ENCODE peak calls at places on chromosomes 4 and X, in ten cellular contexts. L is iris pigment epithelial cell; N is C1 segment of cervical spinal cord; I is activated T-cell treated with anti-CD3 and anti-CD28 coated beads for 1 hour; C is stimulated activated naive B cell treated with anti-CD40 and anti-IgM and Interleukin-4, amounts not matched to agents 10 μg/mL and 1 μg/mL and 100 μg/mL, for 72 hours; D is HL-60; W is left lung; G is Karpas-422; R is cardiac muscle cell; B is COLO829. S is an unnamed sample.

GRCh38 chr4:101259876-101260275 is 87.5 kb downstream of the PPP3CA start:
- DNase-seq in L (no peak), N (no peak), I (no peak), C (no peak), D (no peak), W (no peak), G (no peak), R (no peak), B (no peak), S (no peak)

GRCh38 chr4:158322119-158322518 is 111.8 kb downstream of the TMEM144 start:
- DNase-seq in L (no peak), N (no peak), I (no peak), C (no peak), D (no peak), W (no peak), G (no peak), R (no peak), B (no peak), S (no peak)

GRCh38 chr4:88054909-88055308 is 47.5 kb downstream of the PKD2 start:
- DNase-seq in L (peak; percentile 66), N (no peak), I (no peak), C (no peak), D (no peak), W (no peak), G (peak; percentile 72), R (peak; percentile 46), B (peak; percentile 22), S (no peak)

GRCh38 chr4:83011779-83012630 is 1.4 kb upstream of the LIN54 start:
- DNase-seq in L (no peak), N (no peak), I (peak; percentile 4), C (peak; percentile 29), D (no peak), W (peak; percentile 53), G (peak; percentile 51), R (peak; percentile 59), B (peak; percentile 13), S (peak; percentile 10)

GRCh38 chrX:53082773-53083616 is 828 bp downstream of the TSPYL2 start:
- DNase-seq in L (no peak), N (no peak), I (no peak), C (no peak), D (no peak), W (no peak), G (no peak), R (no peak), B (no peak), S (no peak)

GRCh38 chr4:48602222-48602621 is 112.2 kb downstream of the ZAR1 start:
- DNase-seq in L (peak; percentile 80), N (no peak), I (no peak), C (no peak), D (no peak), W (no peak), G (no peak), R (no peak), B (no peak), S (no peak)

GRCh38 chrX:75276666-75277065 is 2.8 kb downstream of the UPRT start:
- DNase-seq in L (no peak), N (no peak), I (no peak), C (no peak), D (no peak), W (no peak), G (no peak), R (no peak), B (no peak), S (no peak)

GRCh38 chr4:6471303-6472007 is 959 bp downstream of the PPP2R2C start:
- DNase-seq in L (no peak), N (no peak), I (no peak), C (no peak), D (no peak), W (no peak), G (no peak), R (no peak), B (no peak), S (no peak)

GRCh38 chr4:184203300-184203699 is 14.4 kb downstream of the ENPP6 start:
- DNase-seq in L (no peak), N (no peak), I (no peak), C (no peak), D (no peak), W (no peak), G (no peak), R (no peak), B (no peak), S (no peak)

GRCh38 chrX:153061732-153062131 is 5.5 kb downstream of the PNMA3 start:
- DNase-seq in L (peak; percentile 55), N (no peak), I (no peak), C (no peak), D (no peak), W (no peak), G (no peak), R (no peak), B (peak; percentile 19), S (no peak)

GRCh38 chr4:153322791-153323190 is 21.7 kb upstream of the MND1 start:
- DNase-seq in L (no peak), N (no peak), I (no peak), C (no peak), D (no peak), W (no peak), G (no peak), R (no peak), B (no peak), S (no peak)

GRCh38 chrX:40100141-40100536 is 2.4 kb upstream of the BCOR start:
- DNase-seq in L (peak; percentile 50), N (no peak), I (no peak), C (no peak), D (no peak), W (no peak), G (peak; percentile 78), R (no peak), B (no peak), S (no peak)

GRCh38 chr4:23828779-23829178 is 61.1 kb downstream of the PPARGC1A start:
- DNase-seq in L (no peak), N (no peak), I (no peak), C (no peak), D (no peak), W (no peak), G (no peak), R (no peak), B (no peak), S (no peak)

GRCh38 chrX:77597090-77597489 is 149.9 kb downstream of the FGF16 start:
- DNase-seq in L (peak; percentile 42), N (no peak), I (no peak), C (no peak), D (no peak), W (no peak), G (no peak), R (peak; percentile 2), B (peak; percentile 21), S (no peak)

GRCh38 chrX:34404386-34405070 is 252.6 kb downstream of the TMEM47 start:
- DNase-seq in L (no peak), N (no peak), I (no peak), C (no peak), D (no peak), W (no peak), G (no peak), R (no peak), B (no peak), S (no peak)

GRCh38 chr4:170004656-170005250 is 21.4 kb downstream of the MFAP3L start:
- DNase-seq in L (peak; percentile 2), N (no peak), I (no peak), C (no peak), D (no peak), W (no peak), G (no peak), R (no peak), B (peak; percentile 88), S (no peak)

GRCh38 chr4:9771069-9771468 is 10.4 kb upstream of the DRD5 start:
- DNase-seq in L (no peak), N (no peak), I (no peak), C (no peak), D (peak; percentile 2), W (no peak), G (no peak), R (no peak), B (no peak), S (no peak)

GRCh38 chrX:150269613-150270254 is 93.4 kb upstream of the MAMLD1 start:
- DNase-seq in L (no peak), N (no peak), I (no peak), C (no peak), D (no peak), W (no peak), G (no peak), R (no peak), B (no peak), S (no peak)

GRCh38 chrX:45191383-45191782 is 9.3 kb downstream of the DIPK2B start:
- DNase-seq in L (no peak), N (no peak), I (no peak), C (no peak), D (no peak), W (no peak), G (no peak), R (no peak), B (no peak), S (no peak)

GRCh38 chr4:184688447-184688846 is 38.9 kb downstream of the PRIMPOL start:
- DNase-seq in L (peak; percentile 94), N (no peak), I (no peak), C (no peak), D (no peak), W (no peak), G (no peak), R (no peak), B (no peak), S (no peak)

GRCh38 chr4:40699648-40700047 is 50.1 kb upstream of the NSUN7 start:
- DNase-seq in L (peak; percentile 86), N (no peak), I (no peak), C (no peak), D (no peak), W (no peak), G (no peak), R (no peak), B (no peak), S (no peak)

GRCh38 chr4:111854494-111855087 is 290.7 kb upstream of the FAM241A start:
- DNase-seq in L (peak; percentile 61), N (no peak), I (no peak), C (no peak), D (no peak), W (no peak), G (peak; percentile 59), R (peak; percentile 59), B (peak; percentile 29), S (no peak)

GRCh38 chr4:123444298-123444731 is 47.7 kb downstream of the SPRY1 start:
- DNase-seq in L (peak; percentile 57), N (peak; percentile 2), I (no peak), C (peak; percentile 55), D (peak; percentile 67), W (peak; percentile 57), G (no peak), R (peak; percentile 71), B (peak; percentile 76), S (no peak)

GRCh38 chr4:108794136-108794535 is 31.3 kb upstream of the ETNPPL start:
- DNase-seq in L (peak; percentile 48), N (no peak), I (no peak), C (no peak), D (no peak), W (no peak), G (no peak), R (no peak), B (no peak), S (no peak)

GRCh38 chr4:185792384-185793146 is 19.4 kb downstream of the SORBS2 start:
- DNase-seq in L (peak; percentile 99), N (no peak), I (no peak), C (no peak), D (no peak), W (no peak), G (no peak), R (peak; percentile 46), B (peak; percentile 93), S (no peak)

GRCh38 chrX:34656842-34657780 is at the start of gene TMEM47:
- DNase-seq in L (peak; percentile 66), N (no peak), I (no peak), C (no peak), D (no peak), W (peak; percentile 68), G (no peak), R (peak; percentile 96), B (peak; percentile 42), S (no peak)

GRCh38 chrX:43827791-43828190 is 54.5 kb downstream of the MAOB start:
- DNase-seq in L (no peak), N (no peak), I (no peak), C (no peak), D (no peak), W (no peak), G (no peak), R (no peak), B (no peak), S (no peak)

GRCh38 chr4:1418494-1419285 is 12.4 kb upstream of the NKX1-1 start:
- DNase-seq in L (no peak), N (no peak), I (no peak), C (no peak), D (no peak), W (peak; percentile 7), G (no peak), R (no peak), B (no peak), S (no peak)

S was measured in effector CD4-positive, alpha-beta T cell.